ENCODE peak calls at places on chromosomes 11 and 22, in four cellular contexts. S, D, W and U are unnamed samples.
A peak's percentile ranks its signal among the peaks of the same experiment; 100 is the strongest.

GRCh38 chr11:118658372-118659313 is 20.8 kb downstream of the TREH start:
- DNase-seq in D (no peak), S (no peak), W (no peak), U (no peak)

GRCh38 chr11:76857776-76858461 is 2.8 kb upstream of the ACER3 start:
- DNase-seq in S (no peak), W (no peak), D (no peak), U (no peak)

GRCh38 chr11:11740081-11740702 is 101.6 kb upstream of the USP47 start:
- DNase-seq in S (peak; percentile 13), W (no peak), D (no peak), U (no peak)

GRCh38 chr11:69051381-69052342 is 2.9 kb downstream of the TPCN2 start:
- DNase-seq in D (no peak), W (no peak), S (no peak), U (no peak)

GRCh38 chr11:86940122-86940777 is 14.9 kb downstream of the FZD4 start:
- DNase-seq in S (no peak), W (no peak), D (no peak), U (peak; percentile 32)

GRCh38 chr11:23201936-23202522 is 341.8 kb upstream of the CCDC179 start:
- DNase-seq in W (no peak), D (no peak), S (no peak), U (no peak)

GRCh38 chr11:17846852-17847453 is 112.4 kb downstream of the KCNC1 start:
- DNase-seq in S (no peak), D (peak; percentile 4), W (no peak), U (no peak)

GRCh38 chr11:73198677-73199076 is 19.4 kb upstream of the P2RY2 start:
- DNase-seq in D (no peak), W (no peak), S (no peak), U (no peak)

GRCh38 chr22:30918761-30919160 is 49.8 kb downstream of the MORC2 start:
- DNase-seq in W (no peak), D (no peak), S (no peak), U (no peak)

GRCh38 chr11:126139541-126140091 is 71.8 kb downstream of the RPUSD4 start:
- DNase-seq in D (no peak), S (peak; percentile 69), W (no peak), U (no peak)

GRCh38 chr11:76385903-76386302 is 4.8 kb downstream of the GVQW3 start:
- DNase-seq in D (no peak), S (no peak), W (no peak), U (no peak)

GRCh38 chr11:126583101-126583500 is 227.6 kb downstream of the ST3GAL4 start:
- DNase-seq in S (no peak), W (no peak), D (no peak), U (no peak)

GRCh38 chr22:40183029-40183581 is 5.4 kb downstream of the TNRC6B start:
- DNase-seq in S (no peak), W (peak; percentile 26), D (no peak), U (peak; percentile 41)